ENCODE peak calls at places on chromosome 18, in ten cellular contexts. One of them, this sample, is unnamed.

GRCh38 chr18:77165489-77166415 is 33.2 kb upstream of the MBP start:
- DNase-seq in ACHN: no peak
- DNase-seq in CD4-positive, alpha-beta T cell: no peak
- DNase-seq in cardiac muscle cell: peak; percentile 38
- DNase-seq in kidney: no peak
- DNase-seq in activated CD8-positive, alpha-beta memory T cell treated with anti-CD3 and anti-CD28 coated beads for 48 hours: no peak
- DNase-seq in HEK293T: no peak
- DNase-seq in EL: peak; percentile 40
- DNase-seq in HFF-Myc: peak; percentile 25
- DNase-seq in psoas muscle: peak; percentile 91
- DNase-seq in this sample: no peak

GRCh38 chr18:58808349-58808748 is 56.3 kb upstream of the ZNF532 start:
- DNase-seq in ACHN: no peak
- DNase-seq in CD4-positive, alpha-beta T cell: no peak
- DNase-seq in cardiac muscle cell: no peak
- DNase-seq in kidney: no peak
- DNase-seq in activated CD8-positive, alpha-beta memory T cell treated with anti-CD3 and anti-CD28 coated beads for 48 hours: no peak
- DNase-seq in HEK293T: no peak
- DNase-seq in EL: no peak
- DNase-seq in HFF-Myc: no peak
- DNase-seq in psoas muscle: no peak
- DNase-seq in this sample: no peak

GRCh38 chr18:80200171-80200931 is 47.0 kb downstream of the PARD6G start:
- DNase-seq in ACHN: peak; percentile 42
- DNase-seq in CD4-positive, alpha-beta T cell: no peak
- DNase-seq in cardiac muscle cell: peak; percentile 10
- DNase-seq in kidney: no peak
- DNase-seq in activated CD8-positive, alpha-beta memory T cell treated with anti-CD3 and anti-CD28 coated beads for 48 hours: no peak
- DNase-seq in HEK293T: peak; percentile 27
- DNase-seq in EL: no peak
- DNase-seq in HFF-Myc: peak; percentile 21
- DNase-seq in psoas muscle: no peak
- DNase-seq in this sample: no peak

GRCh38 chr18:59823611-59824195 is 76.1 kb upstream of the PMAIP1 start:
- DNase-seq in ACHN: peak; percentile 76
- DNase-seq in CD4-positive, alpha-beta T cell: no peak
- DNase-seq in cardiac muscle cell: peak; percentile 87
- DNase-seq in kidney: no peak
- DNase-seq in activated CD8-positive, alpha-beta memory T cell treated with anti-CD3 and anti-CD28 coated beads for 48 hours: no peak
- DNase-seq in HEK293T: peak; percentile 54
- DNase-seq in EL: peak; percentile 88
- DNase-seq in HFF-Myc: peak; percentile 54
- DNase-seq in psoas muscle: peak; percentile 60
- DNase-seq in this sample: no peak

GRCh38 chr18:22667616-22668422 is 250.1 kb upstream of the CTAGE1 start:
- DNase-seq in ACHN: peak; percentile 3
- DNase-seq in CD4-positive, alpha-beta T cell: no peak
- DNase-seq in cardiac muscle cell: peak; percentile 89
- DNase-seq in kidney: no peak
- DNase-seq in activated CD8-positive, alpha-beta memory T cell treated with anti-CD3 and anti-CD28 coated beads for 48 hours: no peak
- DNase-seq in HEK293T: no peak
- DNase-seq in EL: peak; percentile 97
- DNase-seq in HFF-Myc: peak; percentile 46
- DNase-seq in psoas muscle: no peak
- DNase-seq in this sample: no peak

GRCh38 chr18:23504720-23505119 is 1.4 kb downstream of the RMC1 start:
- DNase-seq in ACHN: peak; percentile 55
- DNase-seq in CD4-positive, alpha-beta T cell: no peak
- DNase-seq in cardiac muscle cell: no peak
- DNase-seq in kidney: no peak
- DNase-seq in activated CD8-positive, alpha-beta memory T cell treated with anti-CD3 and anti-CD28 coated beads for 48 hours: no peak
- DNase-seq in HEK293T: no peak
- DNase-seq in EL: no peak
- DNase-seq in HFF-Myc: no peak
- DNase-seq in psoas muscle: no peak
- DNase-seq in this sample: no peak

GRCh38 chr18:8005870-8006269 is 438.8 kb downstream of the PTPRM start:
- DNase-seq in ACHN: no peak
- DNase-seq in CD4-positive, alpha-beta T cell: no peak
- DNase-seq in cardiac muscle cell: no peak
- DNase-seq in kidney: no peak
- DNase-seq in activated CD8-positive, alpha-beta memory T cell treated with anti-CD3 and anti-CD28 coated beads for 48 hours: no peak
- DNase-seq in HEK293T: no peak
- DNase-seq in EL: no peak
- DNase-seq in HFF-Myc: no peak
- DNase-seq in psoas muscle: no peak
- DNase-seq in this sample: no peak

GRCh38 chr18:77705301-77705700 is 455.7 kb downstream of the GALR1 start:
- DNase-seq in ACHN: no peak
- DNase-seq in CD4-positive, alpha-beta T cell: no peak
- DNase-seq in cardiac muscle cell: no peak
- DNase-seq in kidney: no peak
- DNase-seq in activated CD8-positive, alpha-beta memory T cell treated with anti-CD3 and anti-CD28 coated beads for 48 hours: no peak
- DNase-seq in HEK293T: no peak
- DNase-seq in EL: no peak
- DNase-seq in HFF-Myc: no peak
- DNase-seq in psoas muscle: no peak
- DNase-seq in this sample: no peak

GRCh38 chr18:47928466-47928865 is 2.0 kb downstream of the SMAD2 start:
- DNase-seq in ACHN: no peak
- DNase-seq in CD4-positive, alpha-beta T cell: no peak
- DNase-seq in cardiac muscle cell: peak; percentile 87
- DNase-seq in kidney: no peak
- DNase-seq in activated CD8-positive, alpha-beta memory T cell treated with anti-CD3 and anti-CD28 coated beads for 48 hours: no peak
- DNase-seq in HEK293T: no peak
- DNase-seq in EL: no peak
- DNase-seq in HFF-Myc: no peak
- DNase-seq in psoas muscle: no peak
- DNase-seq in this sample: no peak

GRCh38 chr18:68299906-68300305 is 415.0 kb downstream of the TMX3 start:
- DNase-seq in ACHN: no peak
- DNase-seq in CD4-positive, alpha-beta T cell: no peak
- DNase-seq in cardiac muscle cell: no peak
- DNase-seq in kidney: no peak
- DNase-seq in activated CD8-positive, alpha-beta memory T cell treated with anti-CD3 and anti-CD28 coated beads for 48 hours: no peak
- DNase-seq in HEK293T: no peak
- DNase-seq in EL: no peak
- DNase-seq in HFF-Myc: no peak
- DNase-seq in psoas muscle: no peak
- DNase-seq in this sample: no peak

GRCh38 chr18:71398530-71398929 is 1109.7 kb downstream of the SOCS6 start:
- DNase-seq in ACHN: peak; percentile 25
- DNase-seq in CD4-positive, alpha-beta T cell: no peak
- DNase-seq in cardiac muscle cell: peak; percentile 50
- DNase-seq in kidney: no peak
- DNase-seq in activated CD8-positive, alpha-beta memory T cell treated with anti-CD3 and anti-CD28 coated beads for 48 hours: no peak
- DNase-seq in HEK293T: peak; percentile 7
- DNase-seq in EL: no peak
- DNase-seq in HFF-Myc: no peak
- DNase-seq in psoas muscle: no peak
- DNase-seq in this sample: no peak

GRCh38 chr18:3869848-3870247 is 419.9 kb downstream of the TGIF1 start:
- DNase-seq in ACHN: peak; percentile 70
- DNase-seq in CD4-positive, alpha-beta T cell: no peak
- DNase-seq in cardiac muscle cell: peak; percentile 83
- DNase-seq in kidney: no peak
- DNase-seq in activated CD8-positive, alpha-beta memory T cell treated with anti-CD3 and anti-CD28 coated beads for 48 hours: no peak
- DNase-seq in HEK293T: peak; percentile 15
- DNase-seq in EL: peak; percentile 62
- DNase-seq in HFF-Myc: peak; percentile 33
- DNase-seq in psoas muscle: no peak
- DNase-seq in this sample: no peak

GRCh38 chr18:74714796-74715195 is 117.1 kb downstream of the ZNF407 start:
- DNase-seq in ACHN: no peak
- DNase-seq in CD4-positive, alpha-beta T cell: no peak
- DNase-seq in cardiac muscle cell: no peak
- DNase-seq in kidney: no peak
- DNase-seq in activated CD8-positive, alpha-beta memory T cell treated with anti-CD3 and anti-CD28 coated beads for 48 hours: no peak
- DNase-seq in HEK293T: no peak
- DNase-seq in EL: no peak
- DNase-seq in HFF-Myc: no peak
- DNase-seq in psoas muscle: no peak
- DNase-seq in this sample: no peak

GRCh38 chr18:2223859-2224258 is 347.4 kb downstream of the METTL4 start:
- DNase-seq in ACHN: peak; percentile 24
- DNase-seq in CD4-positive, alpha-beta T cell: no peak
- DNase-seq in cardiac muscle cell: peak; percentile 75
- DNase-seq in kidney: no peak
- DNase-seq in activated CD8-positive, alpha-beta memory T cell treated with anti-CD3 and anti-CD28 coated beads for 48 hours: no peak
- DNase-seq in HEK293T: no peak
- DNase-seq in EL: peak; percentile 42
- DNase-seq in HFF-Myc: peak; percentile 7
- DNase-seq in psoas muscle: no peak
- DNase-seq in this sample: no peak

GRCh38 chr18:47397671-47398319 is 146.3 kb upstream of the SKOR2 start:
- DNase-seq in ACHN: peak; percentile 4
- DNase-seq in CD4-positive, alpha-beta T cell: no peak
- DNase-seq in cardiac muscle cell: no peak
- DNase-seq in kidney: no peak
- DNase-seq in activated CD8-positive, alpha-beta memory T cell treated with anti-CD3 and anti-CD28 coated beads for 48 hours: no peak
- DNase-seq in HEK293T: peak; percentile 8
- DNase-seq in EL: no peak
- DNase-seq in HFF-Myc: no peak
- DNase-seq in psoas muscle: no peak
- DNase-seq in this sample: no peak

GRCh38 chr18:37408676-37409305 is 156.8 kb downstream of the CELF4 start:
- DNase-seq in ACHN: no peak
- DNase-seq in CD4-positive, alpha-beta T cell: no peak
- DNase-seq in cardiac muscle cell: no peak
- DNase-seq in kidney: no peak
- DNase-seq in activated CD8-positive, alpha-beta memory T cell treated with anti-CD3 and anti-CD28 coated beads for 48 hours: no peak
- DNase-seq in HEK293T: no peak
- DNase-seq in EL: no peak
- DNase-seq in HFF-Myc: no peak
- DNase-seq in psoas muscle: no peak
- DNase-seq in this sample: no peak

GRCh38 chr18:13538630-13539029 is 187.7 kb downstream of the FAM210A start:
- DNase-seq in ACHN: no peak
- DNase-seq in CD4-positive, alpha-beta T cell: no peak
- DNase-seq in cardiac muscle cell: no peak
- DNase-seq in kidney: no peak
- DNase-seq in activated CD8-positive, alpha-beta memory T cell treated with anti-CD3 and anti-CD28 coated beads for 48 hours: no peak
- DNase-seq in HEK293T: no peak
- DNase-seq in EL: no peak
- DNase-seq in HFF-Myc: no peak
- DNase-seq in psoas muscle: no peak
- DNase-seq in this sample: no peak

GRCh38 chr18:45686892-45687611 is 36.9 kb upstream of the SLC14A1 start:
- DNase-seq in ACHN: no peak
- DNase-seq in CD4-positive, alpha-beta T cell: peak; percentile 41
- DNase-seq in cardiac muscle cell: peak; percentile 18
- DNase-seq in kidney: peak; percentile 77
- DNase-seq in activated CD8-positive, alpha-beta memory T cell treated with anti-CD3 and anti-CD28 coated beads for 48 hours: no peak
- DNase-seq in HEK293T: no peak
- DNase-seq in EL: no peak
- DNase-seq in HFF-Myc: no peak
- DNase-seq in psoas muscle: peak; percentile 46
- DNase-seq in this sample: peak; percentile 43

GRCh38 chr18:74990563-74991081 is 218.3 kb downstream of the PTGR3 start:
- DNase-seq in ACHN: no peak
- DNase-seq in CD4-positive, alpha-beta T cell: no peak
- DNase-seq in cardiac muscle cell: peak; percentile 18
- DNase-seq in kidney: no peak
- DNase-seq in activated CD8-positive, alpha-beta memory T cell treated with anti-CD3 and anti-CD28 coated beads for 48 hours: no peak
- DNase-seq in HEK293T: no peak
- DNase-seq in EL: no peak
- DNase-seq in HFF-Myc: no peak
- DNase-seq in psoas muscle: no peak
- DNase-seq in this sample: no peak

GRCh38 chr18:48445540-48445939 is 36.4 kb upstream of the ZBTB7C start:
- DNase-seq in ACHN: peak; percentile 69
- DNase-seq in CD4-positive, alpha-beta T cell: peak; percentile 57
- DNase-seq in cardiac muscle cell: peak; percentile 92
- DNase-seq in kidney: no peak
- DNase-seq in activated CD8-positive, alpha-beta memory T cell treated with anti-CD3 and anti-CD28 coated beads for 48 hours: peak; percentile 49
- DNase-seq in HEK293T: peak; percentile 56
- DNase-seq in EL: peak; percentile 72
- DNase-seq in HFF-Myc: peak; percentile 36
- DNase-seq in psoas muscle: peak; percentile 72
- DNase-seq in this sample: peak; percentile 41

GRCh38 chr18:72692595-72692994 is 148.5 kb upstream of the CBLN2 start:
- DNase-seq in ACHN: no peak
- DNase-seq in CD4-positive, alpha-beta T cell: no peak
- DNase-seq in cardiac muscle cell: no peak
- DNase-seq in kidney: no peak
- DNase-seq in activated CD8-positive, alpha-beta memory T cell treated with anti-CD3 and anti-CD28 coated beads for 48 hours: no peak
- DNase-seq in HEK293T: no peak
- DNase-seq in EL: no peak
- DNase-seq in HFF-Myc: no peak
- DNase-seq in psoas muscle: no peak
- DNase-seq in this sample: no peak